ENCODE peak calls at places on chromosome 9, in eight cellular contexts. F, B, C, R, X, U, O and M are unnamed samples. For H3K4me1, the result is how much of the 10 kb centered on the place peaks cover.

GRCh38 chr9:80175286-80175906 is 603.6 kb downstream of the TLE4 start:
- DNase-seq in F (no peak), R (no peak), B (peak), X (no peak), C (peak), O (peak), U (no peak), M (no peak)

GRCh38 chr9:94783121-94783664 is 56.7 kb downstream of the AOPEP start:
- DNase-seq in X (peak), B (peak), O (peak), C (peak), F (peak), R (peak), U (peak), M (peak)

GRCh38 chr9:105142406-105143092 is 101.9 kb upstream of the SLC44A1 start:
- DNase-seq in F (no peak), B (no peak), R (no peak), O (no peak), X (no peak), U (no peak), C (no peak), M (no peak)

GRCh38 chr9:19229725-19230355 is 653 bp upstream of the DENND4C start:
- DNase-seq in F (peak), X (no peak), O (peak), B (no peak), U (peak), C (peak), R (no peak), M (peak)

GRCh38 chr9:71121275-71122168 is at the start of gene TRPM3:
- DNase-seq in U (no peak), C (no peak), B (no peak), X (no peak), R (no peak), F (no peak), O (peak), M (no peak)

GRCh38 chr9:38484076-38484637 is 59.9 kb upstream of the IGFBPL1 start:
- DNase-seq in O (peak), X (no peak), U (no peak), C (no peak), B (no peak), R (no peak), F (no peak), M (no peak)

GRCh38 chr9:22508790-22509189 is 62.2 kb downstream of the DMRTA1 start:
- DNase-seq in R (no peak), C (no peak), O (no peak), U (no peak), B (no peak), X (no peak), F (no peak), M (no peak)

GRCh38 chr9:14924821-14925220 is 14.6 kb upstream of the FREM1 start:
- DNase-seq in O (no peak), C (no peak), X (no peak), U (no peak), R (no peak), F (no peak), B (no peak), M (no peak)

GRCh38 chr9:4048441-4048840 is 251.4 kb downstream of the GLIS3 start:
- DNase-seq in R (no peak), X (no peak), F (no peak), O (peak), U (no peak), C (peak), B (no peak), M (no peak)

GRCh38 chr9:10079284-10079964 is 533.4 kb downstream of the PTPRD start:
- DNase-seq in F (no peak), C (no peak), B (no peak), O (no peak), R (no peak), X (no peak), U (no peak), M (no peak)

GRCh38 chr9:21801683-21802417 is 586 bp upstream of the MTAP start:
- DNase-seq in U (peak), F (peak), C (peak), X (peak), B (peak), R (peak), O (peak), M (peak)

GRCh38 chr9:98775831-98776441 is 20.4 kb downstream of the ANKS6 start:
- DNase-seq in F (no peak), O (peak), X (no peak), C (peak), U (no peak), R (no peak), B (peak), M (peak)

DNA sequence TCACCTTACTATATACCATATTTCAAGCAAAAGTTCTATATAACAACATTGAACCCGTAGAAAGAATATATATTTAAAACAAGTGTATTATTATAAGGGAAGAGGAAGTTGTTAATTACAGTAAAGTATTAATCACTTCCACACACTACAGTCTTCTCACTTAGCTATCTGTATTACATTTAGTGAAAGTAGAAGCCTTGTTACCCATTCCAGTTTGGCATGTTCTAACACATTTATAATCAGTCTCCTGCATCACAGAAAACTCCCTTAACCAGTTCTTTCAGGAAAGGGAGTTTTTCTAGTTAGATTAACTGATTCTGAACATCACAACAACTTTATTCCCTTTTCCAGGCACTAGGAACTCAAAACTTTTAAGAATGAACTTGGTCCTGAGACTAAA is 6.9 kb downstream of the RAB14 start:
- DNase-seq in O (no peak), F (no peak), R (no peak), C (no peak), B (no peak), X (no peak), U (no peak), M (no peak)
- H3K4me1 ChIP-seq in O (under half), F (half or more), R (half or more), C (under half), B (half or more), X (under half), U (half or more), M (half or more)

GRCh38 chr9:129181246-129181645 is 3.2 kb upstream of the IER5L start:
- DNase-seq in O (no peak), R (no peak), C (no peak), U (no peak), B (no peak), X (no peak), F (no peak), M (no peak)
- TF ChIP-seq CTCF in O (no peak), R (no peak), C (no peak), U (no peak), B (no peak), X (no peak), F (no peak), M (no peak)

DNA sequence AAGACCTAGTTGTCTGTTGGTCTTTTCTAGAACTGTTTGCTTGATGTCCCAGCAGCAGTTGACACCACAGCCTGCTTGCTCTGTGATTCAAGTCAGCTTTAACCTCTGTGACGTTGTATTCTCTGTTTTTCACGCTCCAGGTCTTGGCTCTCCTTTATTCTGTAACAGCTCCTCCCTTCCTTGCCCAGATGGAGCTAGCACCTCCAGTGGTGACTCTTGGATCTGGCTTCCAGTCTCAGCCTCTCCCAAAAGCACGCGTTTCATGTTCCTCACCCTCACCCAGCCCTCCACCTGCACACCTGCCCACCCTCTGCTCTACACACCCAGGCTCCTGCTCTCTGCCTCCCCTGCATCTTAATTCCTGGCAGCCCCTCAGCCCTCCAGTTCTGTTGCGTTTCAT is 50.6 kb downstream of the DMRT1 start:
- DNase-seq in X (no peak), U (no peak), R (no peak), B (no peak), O (peak), F (no peak), C (no peak), M (no peak)
- H3K4me1 ChIP-seq in X (under half), U (under half), R (under half), B (under half), O (under half), F (under half), C (under half), M (under half)

GRCh38 chr9:357560-357959 is 142.9 kb downstream of the DOCK8 start:
- DNase-seq in B (no peak), X (no peak), O (no peak), F (no peak), U (no peak), C (no peak), R (no peak), M (no peak)

GRCh38 chr9:353077-353476 is 138.4 kb downstream of the DOCK8 start:
- DNase-seq in X (no peak), R (no peak), O (no peak), U (no peak), B (no peak), C (no peak), F (no peak), M (no peak)

GRCh38 chr9:351916-352315 is 137.3 kb downstream of the DOCK8 start:
- DNase-seq in X (no peak), C (no peak), O (no peak), R (no peak), U (no peak), F (no peak), B (no peak), M (no peak)

GRCh38 chr9:350354-350753 is 135.7 kb downstream of the DOCK8 start:
- DNase-seq in U (no peak), R (no peak), F (no peak), X (no peak), B (no peak), C (no peak), O (no peak), M (no peak)

DNA sequence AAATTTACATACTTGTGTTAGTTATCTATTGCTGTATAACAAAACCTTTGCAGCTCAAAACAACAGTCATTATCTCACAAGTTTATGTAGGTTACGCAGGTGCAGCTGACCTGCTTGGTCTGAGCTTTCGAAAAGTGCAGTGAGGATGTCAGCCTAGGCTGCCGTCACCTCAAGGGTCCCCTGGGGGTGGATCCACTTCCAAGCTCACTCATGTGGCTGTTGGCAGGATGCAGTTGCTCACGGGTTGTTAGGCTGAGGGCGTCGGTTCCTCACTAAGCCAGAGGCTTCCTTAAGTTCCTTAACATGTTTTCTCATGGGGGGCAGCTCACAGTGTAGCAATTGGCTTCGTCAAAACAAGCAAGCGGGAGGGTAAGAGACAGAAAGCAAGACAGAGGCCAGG is 139.8 kb downstream of the DOCK8 start:
- DNase-seq in C (no peak), U (no peak), B (no peak), R (no peak), F (no peak), O (no peak), X (peak), M (no peak)
- TF ChIP-seq CTCF in C (no peak), U (no peak), B (no peak), R (no peak), F (no peak), O (no peak), X (no peak), M (no peak)